ENCODE peak calls at places on chromosomes 3 and 15, in ten cellular contexts. One of them, this sample, is unnamed.

GRCh38 chr3:77348244-77348855 is 308.5 kb downstream of the ROBO2 start:
- DNase-seq in ACHN: peak; percentile 14
- DNase-seq in HT1080: peak; percentile 42
- DNase-seq in HEK293T: peak; percentile 7
- DNase-seq in WTC11: peak; percentile 54
- DNase-seq in small intestine: peak; percentile 1
- DNase-seq in NCI-H2081: no peak
- DNase-seq in GM19239: no peak
- DNase-seq in stimulated activated CD4-positive, alpha-beta T cell treated with anti-CD3 and anti-CD28 coated beads, Interleukin-4, amount 100 ng/mL, for 48 hours: no peak
- DNase-seq in mucosa of descending colon: no peak
- DNase-seq in this sample: no peak

GRCh38 chr3:7070461-7070860 is 209.5 kb downstream of the GRM7 start:
- DNase-seq in ACHN: no peak
- DNase-seq in HT1080: no peak
- DNase-seq in HEK293T: no peak
- DNase-seq in WTC11: no peak
- DNase-seq in small intestine: no peak
- DNase-seq in NCI-H2081: no peak
- DNase-seq in GM19239: no peak
- DNase-seq in stimulated activated CD4-positive, alpha-beta T cell treated with anti-CD3 and anti-CD28 coated beads, Interleukin-4, amount 100 ng/mL, for 48 hours: no peak
- DNase-seq in mucosa of descending colon: no peak
- DNase-seq in this sample: no peak

GRCh38 chr3:187281191-187281714 is 10.3 kb downstream of the MASP1 start:
- DNase-seq in ACHN: no peak
- DNase-seq in HT1080: no peak
- DNase-seq in HEK293T: no peak
- DNase-seq in WTC11: peak; percentile 35
- DNase-seq in small intestine: no peak
- DNase-seq in NCI-H2081: no peak
- DNase-seq in GM19239: no peak
- DNase-seq in stimulated activated CD4-positive, alpha-beta T cell treated with anti-CD3 and anti-CD28 coated beads, Interleukin-4, amount 100 ng/mL, for 48 hours: no peak
- DNase-seq in mucosa of descending colon: no peak
- DNase-seq in this sample: no peak

GRCh38 chr15:38611228-38611627 is 46.6 kb upstream of the RASGRP1 start:
- DNase-seq in ACHN: no peak
- DNase-seq in HT1080: no peak
- DNase-seq in HEK293T: no peak
- DNase-seq in WTC11: no peak
- DNase-seq in small intestine: peak; percentile 26
- DNase-seq in NCI-H2081: no peak
- DNase-seq in GM19239: no peak
- DNase-seq in stimulated activated CD4-positive, alpha-beta T cell treated with anti-CD3 and anti-CD28 coated beads, Interleukin-4, amount 100 ng/mL, for 48 hours: peak; percentile 47
- DNase-seq in mucosa of descending colon: no peak
- DNase-seq in this sample: no peak

GRCh38 chr3:126656376-126657134 is 1.6 kb upstream of the TXNRD3 start:
- DNase-seq in ACHN: no peak
- DNase-seq in HT1080: no peak
- DNase-seq in HEK293T: no peak
- DNase-seq in WTC11: no peak
- DNase-seq in small intestine: no peak
- DNase-seq in NCI-H2081: no peak
- DNase-seq in GM19239: no peak
- DNase-seq in stimulated activated CD4-positive, alpha-beta T cell treated with anti-CD3 and anti-CD28 coated beads, Interleukin-4, amount 100 ng/mL, for 48 hours: no peak
- DNase-seq in mucosa of descending colon: no peak
- DNase-seq in this sample: no peak

GRCh38 chr3:65356331-65357286 is 668.8 kb upstream of the ADAMTS9 start:
- DNase-seq in ACHN: no peak
- DNase-seq in HT1080: no peak
- DNase-seq in HEK293T: no peak
- DNase-seq in WTC11: peak; percentile 83
- DNase-seq in small intestine: no peak
- DNase-seq in NCI-H2081: no peak
- DNase-seq in GM19239: no peak
- DNase-seq in stimulated activated CD4-positive, alpha-beta T cell treated with anti-CD3 and anti-CD28 coated beads, Interleukin-4, amount 100 ng/mL, for 48 hours: no peak
- DNase-seq in mucosa of descending colon: no peak
- DNase-seq in this sample: no peak

GRCh38 chr3:13011369-13012227 is 61.6 kb downstream of the IQSEC1 start:
- DNase-seq in ACHN: no peak
- DNase-seq in HT1080: no peak
- DNase-seq in HEK293T: no peak
- DNase-seq in WTC11: no peak
- DNase-seq in small intestine: peak; percentile 63
- DNase-seq in NCI-H2081: peak; percentile 5
- DNase-seq in GM19239: peak; percentile 72
- DNase-seq in stimulated activated CD4-positive, alpha-beta T cell treated with anti-CD3 and anti-CD28 coated beads, Interleukin-4, amount 100 ng/mL, for 48 hours: peak; percentile 78
- DNase-seq in mucosa of descending colon: peak; percentile 66
- DNase-seq in this sample: no peak

GRCh38 chr3:42703695-42704025 is 1.1 kb upstream of the HHATL start:
- DNase-seq in ACHN: no peak
- DNase-seq in HT1080: no peak
- DNase-seq in HEK293T: no peak
- DNase-seq in WTC11: no peak
- DNase-seq in small intestine: no peak
- DNase-seq in NCI-H2081: no peak
- DNase-seq in GM19239: no peak
- DNase-seq in stimulated activated CD4-positive, alpha-beta T cell treated with anti-CD3 and anti-CD28 coated beads, Interleukin-4, amount 100 ng/mL, for 48 hours: no peak
- DNase-seq in mucosa of descending colon: no peak
- DNase-seq in this sample: no peak

GRCh38 chr3:9399746-9400145 is 2.3 kb downstream of the SETD5 start:
- DNase-seq in ACHN: peak; percentile 69
- DNase-seq in HT1080: peak; percentile 88
- DNase-seq in HEK293T: peak; percentile 54
- DNase-seq in WTC11: peak; percentile 63
- DNase-seq in small intestine: peak; percentile 70
- DNase-seq in NCI-H2081: peak; percentile 74
- DNase-seq in GM19239: no peak
- DNase-seq in stimulated activated CD4-positive, alpha-beta T cell treated with anti-CD3 and anti-CD28 coated beads, Interleukin-4, amount 100 ng/mL, for 48 hours: no peak
- DNase-seq in mucosa of descending colon: peak; percentile 61
- DNase-seq in this sample: no peak

This sample was measured in CMK.